ENCODE peak calls at places on chromosomes 3 and 15, in six cellular contexts. H is OCI-LY7, J is hepatocyte, K is SK-N-SH, Y is MM.1S, R is HCT116. B is an unnamed sample.

GRCh38 chr3:188683032-188683491 is 488.7 kb upstream of the TPRG1 start:
- DNase-seq in H (no peak), J (peak), K (no peak), Y (no peak), R (no peak), B (peak)

GRCh38 chr3:73351423-73352071 is 273.2 kb downstream of the PDZRN3 start:
- DNase-seq in H (no peak), J (no peak), K (peak), Y (no peak), R (no peak), B (no peak)

GRCh38 chr15:83746231-83746630 is 92.3 kb downstream of the ADAMTSL3 start:
- DNase-seq in H (no peak), J (no peak), K (no peak), Y (no peak), R (no peak), B (peak)

GRCh38 chr3:71397046-71397445 is 186.5 kb downstream of the FOXP1 start:
- DNase-seq in H (peak), J (peak), K (peak), Y (peak), R (peak), B (peak)

GRCh38 chr3:24296441-24297205 is 198.0 kb downstream of the THRB start:
- DNase-seq in H (no peak), J (no peak), K (no peak), Y (no peak), R (no peak), B (peak)

GRCh38 chr3:24259901-24260512 is 234.6 kb downstream of the THRB start:
- DNase-seq in H (no peak), J (peak), K (no peak), Y (peak), R (no peak), B (no peak)

GRCh38 chr3:42839616-42840015 is 30.4 kb downstream of the ACKR2 start:
- DNase-seq in H (peak), J (peak), K (peak), Y (peak), R (peak), B (peak)

GRCh38 chr3:172513488-172513887 is 9.7 kb downstream of the TNFSF10 start:
- DNase-seq in H (no peak), J (no peak), K (no peak), Y (no peak), R (no peak), B (no peak)

GRCh38 chr3:112814256-112814655 is 32.4 kb downstream of the CD200R1L start:
- DNase-seq in H (peak), J (peak), K (no peak), Y (peak), R (peak), B (peak)

GRCh38 chr3:181103605-181104004 is 114.1 kb upstream of the DNAJC19 start:
- DNase-seq in H (peak), J (peak), K (peak), Y (peak), R (peak), B (peak)

GRCh38 chr3:8953336-8953735 is 9.9 kb downstream of the RAD18 start:
- DNase-seq in H (no peak), J (no peak), K (no peak), Y (no peak), R (no peak), B (no peak)

GRCh38 chr3:65268411-65268810 is 580.6 kb upstream of the ADAMTS9 start:
- DNase-seq in H (no peak), J (no peak), K (no peak), Y (no peak), R (no peak), B (no peak)

GRCh38 chr3:122824465-122825379 is 29.9 kb downstream of the SLC49A4 start:
- DNase-seq in H (no peak), J (no peak), K (no peak), Y (no peak), R (no peak), B (peak)

GRCh38 chr3:78887608-78888011 is 880.2 kb downstream of the ROBO1 start:
- DNase-seq in H (no peak), J (no peak), K (no peak), Y (peak), R (no peak), B (no peak)

GRCh38 chr15:34821907-34822306 is 26.6 kb upstream of the ACTC1 start:
- DNase-seq in H (no peak), J (no peak), K (no peak), Y (no peak), R (no peak), B (no peak)

GRCh38 chr3:63847718-63848450 is 15.7 kb downstream of the THOC7 start:
- DNase-seq in H (no peak), J (no peak), K (no peak), Y (no peak), R (no peak), B (peak)

GRCh38 chr3:77456881-77457280 is 417.0 kb downstream of the ROBO2 start:
- DNase-seq in H (no peak), J (no peak), K (peak), Y (no peak), R (no peak), B (no peak)

GRCh38 chr15:73284073-73284472 is 84.7 kb downstream of the HCN4 start:
- DNase-seq in H (peak), J (no peak), K (peak), Y (no peak), R (no peak), B (peak)

GRCh38 chr15:85025516-85026279 is 44.0 kb downstream of the PDE8A start:
- DNase-seq in H (no peak), J (no peak), K (no peak), Y (no peak), R (no peak), B (no peak)

GRCh38 chr3:67362686-67363085 is 291.7 kb downstream of the SUCLG2 start:
- DNase-seq in H (no peak), J (peak), K (no peak), Y (peak), R (no peak), B (peak)

GRCh38 chr3:157394361-157394760 is 42.3 kb upstream of the PTX3 start:
- DNase-seq in H (no peak), J (no peak), K (no peak), Y (no peak), R (no peak), B (no peak)

GRCh38 chr15:76181705-76182107 is 121.9 kb downstream of the TMEM266 start:
- DNase-seq in H (no peak), J (no peak), K (no peak), Y (no peak), R (no peak), B (no peak)

GRCh38 chr3:13012228-13012691 is 61.0 kb downstream of the IQSEC1 start:
- DNase-seq in H (peak), J (no peak), K (no peak), Y (peak), R (no peak), B (no peak)

DNA sequence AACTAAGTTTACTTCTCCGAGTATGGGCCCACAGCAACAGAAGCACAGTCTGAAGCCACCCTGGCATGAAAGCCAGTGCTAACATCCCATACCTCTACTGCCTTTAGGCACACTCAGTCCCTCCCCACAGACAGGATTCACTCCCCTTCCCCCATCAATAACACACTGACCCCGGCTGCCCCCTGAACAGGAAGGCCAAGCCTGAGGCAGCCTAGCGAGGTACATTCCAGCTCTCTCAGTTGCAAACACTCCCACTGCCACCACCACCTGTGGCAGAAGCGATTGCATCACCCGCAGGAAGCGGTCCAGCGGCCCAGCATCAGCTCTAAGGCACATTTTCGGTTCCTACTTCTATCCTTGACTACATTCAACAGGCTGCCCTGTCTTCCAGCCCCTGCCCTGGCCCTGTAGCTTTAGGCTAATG is 7.0 kb upstream of the BMF start:
- DNase-seq in H (peak), J (no peak), K (no peak), Y (peak), R (no peak), B (peak)
- TF ChIP-seq EZH2phosphoT487 in H (no peak), J (no peak), K (no peak), Y (no peak), R (no peak), B (no peak)

GRCh38 chr15:27058939-27059338 is 88.0 kb downstream of the GABRG3 start:
- DNase-seq in H (no peak), J (no peak), K (no peak), Y (no peak), R (no peak), B (no peak)
- TF ChIP-seq EZH2phosphoT487 in H (no peak), J (no peak), K (no peak), Y (no peak), R (no peak), B (no peak)

DNA sequence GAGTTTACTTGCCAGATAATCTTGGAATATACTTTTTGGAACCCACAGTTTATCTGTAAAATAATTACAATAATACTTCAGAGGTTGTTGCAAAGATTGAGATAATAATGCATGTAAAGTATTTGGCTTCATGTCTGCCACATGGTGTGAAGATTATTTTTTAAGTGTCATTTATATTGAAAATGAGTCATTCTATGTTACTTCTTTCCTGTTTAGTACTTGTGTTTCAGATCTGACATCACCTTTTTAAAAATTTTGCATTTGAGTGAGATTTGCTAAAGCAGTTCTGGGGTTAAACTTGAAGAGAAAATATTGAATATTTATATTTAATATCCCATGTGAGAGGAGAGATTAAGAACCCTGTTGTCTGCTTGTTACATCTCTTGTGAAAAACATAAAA is 31.2 kb downstream of the IQGAP1 start:
- DNase-seq in H (no peak), J (no peak), K (no peak), Y (no peak), R (no peak), B (no peak)
- TF ChIP-seq EZH2phosphoT487 in H (no peak), J (no peak), K (no peak), Y (no peak), R (no peak), B (no peak)

DNA sequence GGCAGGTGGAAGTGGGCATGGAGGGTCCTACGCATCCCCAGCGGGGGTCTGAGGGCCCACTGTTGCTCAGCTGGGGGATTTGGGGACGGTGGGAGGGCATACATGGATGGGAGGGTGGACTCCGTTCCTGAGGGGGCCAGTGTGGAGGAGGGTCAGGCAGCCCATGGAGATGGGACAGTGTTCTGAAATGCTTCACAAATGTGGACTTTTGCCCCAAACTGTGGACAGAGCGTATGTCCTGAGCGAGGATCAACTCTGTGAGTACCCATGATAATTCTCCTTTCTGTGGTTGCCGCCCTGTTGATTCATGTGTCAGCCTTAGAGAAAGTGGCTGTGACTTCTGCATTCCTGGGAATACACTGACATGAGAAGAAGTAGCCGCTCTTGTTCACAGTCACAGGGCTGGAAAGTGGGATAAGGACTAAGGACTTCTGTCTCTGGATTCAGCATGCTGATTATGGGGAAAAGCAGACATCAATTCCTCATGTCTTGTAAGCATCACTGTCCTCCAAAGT is 33.4 kb downstream of the SMAD3 start:
- DNase-seq in H (no peak), J (peak), K (no peak), Y (no peak), R (no peak), B (no peak)
- TF ChIP-seq EZH2phosphoT487 in H (no peak), J (no peak), K (no peak), Y (no peak), R (no peak), B (no peak)

GRCh38 chr3:191329654-191330308 is 545 bp downstream of the UTS2B start:
- DNase-seq in H (peak), J (peak), K (no peak), Y (peak), R (no peak), B (peak)
- TF ChIP-seq EZH2phosphoT487 in H (no peak), J (no peak), K (no peak), Y (no peak), R (no peak), B (no peak)

DNA sequence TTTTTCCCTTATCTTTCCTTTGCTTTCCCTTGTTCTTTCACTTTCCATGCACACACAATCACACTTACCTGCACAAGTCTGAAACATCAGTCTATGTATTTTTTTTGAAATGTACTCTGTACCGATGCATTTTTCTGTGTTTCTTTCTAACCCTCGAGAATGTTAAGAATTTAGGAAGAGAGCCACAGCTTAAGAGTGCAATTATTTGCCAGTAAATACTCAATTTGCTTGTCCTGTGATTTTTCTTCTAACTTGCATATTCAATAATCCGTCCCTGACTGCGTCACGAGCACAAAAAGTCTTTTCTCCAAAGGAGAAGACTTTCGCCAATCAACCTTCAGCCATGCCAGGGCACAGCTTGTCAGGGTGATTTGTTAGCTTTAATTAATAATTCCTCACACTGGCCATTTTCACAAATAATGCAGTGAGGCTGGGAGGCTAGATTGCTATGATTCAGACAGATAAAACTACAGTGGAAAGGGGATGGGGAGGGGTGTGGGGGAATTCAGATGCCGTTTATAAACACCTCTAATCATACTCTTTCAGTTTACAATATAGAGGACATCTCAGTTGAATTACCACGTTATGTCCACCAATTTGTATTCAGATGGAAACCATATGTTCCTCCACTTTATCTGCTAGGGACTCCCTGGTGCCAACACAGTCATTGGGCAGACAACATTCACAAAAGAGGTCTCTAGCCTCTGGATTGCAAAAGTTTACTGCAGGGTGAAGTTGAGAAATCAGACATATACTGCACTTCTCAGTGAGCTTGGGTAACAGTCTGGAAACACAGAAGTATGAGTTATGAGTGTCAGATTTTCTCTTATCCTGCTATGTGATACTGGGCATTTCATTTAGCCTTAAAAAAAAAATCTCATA is 388.0 kb downstream of the ZBTB20 start:
- DNase-seq in H (no peak), J (peak), K (peak), Y (no peak), R (no peak), B (no peak)
- TF ChIP-seq EZH2phosphoT487 in H (no peak), J (no peak), K (no peak), Y (no peak), R (no peak), B (no peak)

GRCh38 chr15:65223996-65224395 is 12.7 kb upstream of the CILP start:
- DNase-seq in H (no peak), J (no peak), K (no peak), Y (no peak), R (no peak), B (no peak)
- TF ChIP-seq EZH2phosphoT487 in H (no peak), J (no peak), K (no peak), Y (no peak), R (no peak), B (no peak)

B was measured in PC-3.